ENCODE peak calls at places on chromosomes 2 and 18, in ten cellular contexts. One of them, this sample, is unnamed. For H3K4me1, the result is how much of the 10 kb centered on the place peaks cover.

GRCh38 chr2:150607471-150607870 is 120.0 kb upstream of the RND3 start:
- DNase-seq in left ventricle myocardium inferior: no peak
- DNase-seq in right cardiac atrium: no peak
- DNase-seq in neuronal stem cell: no peak
- DNase-seq in mesendoderm: no peak
- DNase-seq in H9: no peak
- DNase-seq in right lobe of liver: no peak
- DNase-seq in heart left ventricle: no peak
- DNase-seq in psoas muscle: no peak
- DNase-seq in HCT116: no peak
- DNase-seq in this sample: no peak

GRCh38 chr18:49021433-49022129 is 70.8 kb upstream of the SMAD7 start:
- DNase-seq in left ventricle myocardium inferior: peak
- DNase-seq in psoas muscle: peak
- DNase-seq in heart left ventricle: no peak
- DNase-seq in HCT116: peak
- DNase-seq in neuronal stem cell: no peak
- DNase-seq in mesendoderm: peak
- DNase-seq in right cardiac atrium: peak
- DNase-seq in right lobe of liver: no peak
- DNase-seq in H9: peak
- DNase-seq in this sample: peak

GRCh38 chr2:189258604-189259003 is 79.0 kb upstream of the COL5A2 start:
- DNase-seq in H9: no peak
- DNase-seq in right cardiac atrium: no peak
- DNase-seq in heart left ventricle: no peak
- DNase-seq in left ventricle myocardium inferior: no peak
- DNase-seq in neuronal stem cell: no peak
- DNase-seq in right lobe of liver: no peak
- DNase-seq in mesendoderm: no peak
- DNase-seq in HCT116: no peak
- DNase-seq in psoas muscle: no peak
- DNase-seq in this sample: no peak

GRCh38 chr2:94999431-94999883 is 26.1 kb upstream of the MAL start:
- DNase-seq in HCT116: no peak
- DNase-seq in psoas muscle: no peak
- DNase-seq in H9: peak
- DNase-seq in neuronal stem cell: no peak
- DNase-seq in right lobe of liver: no peak
- DNase-seq in heart left ventricle: no peak
- DNase-seq in left ventricle myocardium inferior: no peak
- DNase-seq in right cardiac atrium: no peak
- DNase-seq in mesendoderm: no peak
- DNase-seq in this sample: no peak

GRCh38 chr2:23574919-23575654 is 190.1 kb downstream of the KLHL29 start:
- DNase-seq in psoas muscle: no peak
- DNase-seq in right lobe of liver: no peak
- DNase-seq in heart left ventricle: no peak
- DNase-seq in right cardiac atrium: peak
- DNase-seq in HCT116: no peak
- DNase-seq in neuronal stem cell: no peak
- DNase-seq in left ventricle myocardium inferior: no peak
- DNase-seq in mesendoderm: peak
- DNase-seq in H9: peak
- DNase-seq in this sample: no peak

GRCh38 chr18:23133860-23134779 is 1.2 kb upstream of the CABLES1 start:
- DNase-seq in neuronal stem cell: no peak
- DNase-seq in HCT116: peak
- DNase-seq in right lobe of liver: peak
- DNase-seq in H9: peak
- DNase-seq in left ventricle myocardium inferior: no peak
- DNase-seq in right cardiac atrium: no peak
- DNase-seq in mesendoderm: peak
- DNase-seq in heart left ventricle: no peak
- DNase-seq in psoas muscle: no peak
- DNase-seq in this sample: peak

GRCh38 chr2:58866040-58866439 is 624.9 kb upstream of the FANCL start:
- DNase-seq in H9: peak
- DNase-seq in psoas muscle: no peak
- DNase-seq in left ventricle myocardium inferior: no peak
- DNase-seq in right lobe of liver: no peak
- DNase-seq in mesendoderm: peak
- DNase-seq in neuronal stem cell: peak
- DNase-seq in heart left ventricle: no peak
- DNase-seq in HCT116: no peak
- DNase-seq in right cardiac atrium: no peak
- DNase-seq in this sample: no peak

GRCh38 chr2:194769030-194769429 is 888.0 kb upstream of the SLC39A10 start:
- DNase-seq in HCT116: no peak
- DNase-seq in psoas muscle: no peak
- DNase-seq in mesendoderm: no peak
- DNase-seq in right lobe of liver: no peak
- DNase-seq in H9: no peak
- DNase-seq in left ventricle myocardium inferior: no peak
- DNase-seq in neuronal stem cell: no peak
- DNase-seq in heart left ventricle: no peak
- DNase-seq in right cardiac atrium: no peak
- DNase-seq in this sample: no peak

GRCh38 chr2:158321264-158321663 is 135.3 kb downstream of the CCDC148 start:
- DNase-seq in mesendoderm: no peak
- DNase-seq in heart left ventricle: no peak
- DNase-seq in H9: no peak
- DNase-seq in right lobe of liver: no peak
- DNase-seq in neuronal stem cell: no peak
- DNase-seq in left ventricle myocardium inferior: no peak
- DNase-seq in right cardiac atrium: no peak
- DNase-seq in psoas muscle: no peak
- DNase-seq in HCT116: peak
- DNase-seq in this sample: no peak

GRCh38 chr18:31555971-31556747 is 35.5 kb upstream of the TTR start:
- DNase-seq in psoas muscle: no peak
- DNase-seq in neuronal stem cell: peak
- DNase-seq in right cardiac atrium: no peak
- DNase-seq in mesendoderm: peak
- DNase-seq in heart left ventricle: peak
- DNase-seq in right lobe of liver: no peak
- DNase-seq in H9: no peak
- DNase-seq in HCT116: peak
- DNase-seq in left ventricle myocardium inferior: no peak
- DNase-seq in this sample: peak

GRCh38 chr18:63099026-63099840 is 220.3 kb downstream of the BCL2 start:
- DNase-seq in right lobe of liver: no peak
- DNase-seq in H9: no peak
- DNase-seq in right cardiac atrium: no peak
- DNase-seq in heart left ventricle: no peak
- DNase-seq in neuronal stem cell: no peak
- DNase-seq in mesendoderm: no peak
- DNase-seq in psoas muscle: no peak
- DNase-seq in left ventricle myocardium inferior: no peak
- DNase-seq in HCT116: no peak
- DNase-seq in this sample: peak

GRCh38 chr18:69518989-69519388 is 118.3 kb downstream of the DOK6 start:
- DNase-seq in left ventricle myocardium inferior: no peak
- DNase-seq in right cardiac atrium: no peak
- DNase-seq in neuronal stem cell: no peak
- DNase-seq in H9: no peak
- DNase-seq in mesendoderm: no peak
- DNase-seq in right lobe of liver: no peak
- DNase-seq in heart left ventricle: no peak
- DNase-seq in HCT116: no peak
- DNase-seq in psoas muscle: no peak
- DNase-seq in this sample: no peak

GRCh38 chr18:22106536-22107292 is 62.7 kb upstream of the GATA6 start:
- DNase-seq in right lobe of liver: no peak
- DNase-seq in heart left ventricle: no peak
- DNase-seq in psoas muscle: no peak
- DNase-seq in HCT116: no peak
- DNase-seq in right cardiac atrium: no peak
- DNase-seq in mesendoderm: peak
- DNase-seq in left ventricle myocardium inferior: no peak
- DNase-seq in neuronal stem cell: no peak
- DNase-seq in H9: no peak
- DNase-seq in this sample: no peak

GRCh38 chr2:227365833-227366232 is 13.3 kb downstream of the TM4SF20 start:
- DNase-seq in left ventricle myocardium inferior: no peak
- DNase-seq in neuronal stem cell: no peak
- DNase-seq in psoas muscle: no peak
- DNase-seq in HCT116: no peak
- DNase-seq in right cardiac atrium: no peak
- DNase-seq in mesendoderm: no peak
- DNase-seq in right lobe of liver: no peak
- DNase-seq in heart left ventricle: no peak
- DNase-seq in H9: no peak
- DNase-seq in this sample: no peak

GRCh38 chr18:5284808-5285207 is 10.7 kb downstream of the ZBTB14 start:
- DNase-seq in neuronal stem cell: no peak
- DNase-seq in HCT116: no peak
- DNase-seq in psoas muscle: no peak
- DNase-seq in heart left ventricle: no peak
- DNase-seq in right lobe of liver: no peak
- DNase-seq in left ventricle myocardium inferior: no peak
- DNase-seq in mesendoderm: no peak
- DNase-seq in H9: no peak
- DNase-seq in right cardiac atrium: peak
- DNase-seq in this sample: no peak

GRCh38 chr2:127633556-127634065 is 12.3 kb upstream of the GPR17 start:
- DNase-seq in right lobe of liver: no peak
- DNase-seq in neuronal stem cell: no peak
- DNase-seq in right cardiac atrium: no peak
- DNase-seq in psoas muscle: peak
- DNase-seq in H9: no peak
- DNase-seq in mesendoderm: peak
- DNase-seq in left ventricle myocardium inferior: no peak
- DNase-seq in HCT116: no peak
- DNase-seq in heart left ventricle: peak
- DNase-seq in this sample: no peak
- H3K4me1 ChIP-seq in right lobe of liver: under half
- H3K4me1 ChIP-seq in neuronal stem cell: under half
- H3K4me1 ChIP-seq in right cardiac atrium: under half
- H3K4me1 ChIP-seq in psoas muscle: under half
- H3K4me1 ChIP-seq in H9: under half
- H3K4me1 ChIP-seq in mesendoderm: under half
- H3K4me1 ChIP-seq in left ventricle myocardium inferior: half or more
- H3K4me1 ChIP-seq in HCT116: under half
- H3K4me1 ChIP-seq in heart left ventricle: half or more
- H3K4me1 ChIP-seq in this sample: under half

GRCh38 chr2:128769457-128770142 is 450.9 kb upstream of the HS6ST1 start:
- DNase-seq in psoas muscle: no peak
- DNase-seq in H9: no peak
- DNase-seq in neuronal stem cell: no peak
- DNase-seq in mesendoderm: no peak
- DNase-seq in HCT116: no peak
- DNase-seq in left ventricle myocardium inferior: no peak
- DNase-seq in right cardiac atrium: no peak
- DNase-seq in heart left ventricle: no peak
- DNase-seq in right lobe of liver: no peak
- DNase-seq in this sample: no peak
- H3K4me1 ChIP-seq in psoas muscle: under half
- H3K4me1 ChIP-seq in H9: under half
- H3K4me1 ChIP-seq in neuronal stem cell: under half
- H3K4me1 ChIP-seq in mesendoderm: under half
- H3K4me1 ChIP-seq in HCT116: under half
- H3K4me1 ChIP-seq in left ventricle myocardium inferior: under half
- H3K4me1 ChIP-seq in right cardiac atrium: under half
- H3K4me1 ChIP-seq in heart left ventricle: under half
- H3K4me1 ChIP-seq in right lobe of liver: under half
- H3K4me1 ChIP-seq in this sample: under half

GRCh38 chr2:96145028-96145939 is at the start of gene DUSP2:
- DNase-seq in mesendoderm: peak
- DNase-seq in neuronal stem cell: peak
- DNase-seq in HCT116: peak
- DNase-seq in psoas muscle: peak
- DNase-seq in heart left ventricle: peak
- DNase-seq in H9: peak
- DNase-seq in right cardiac atrium: peak
- DNase-seq in left ventricle myocardium inferior: peak
- DNase-seq in right lobe of liver: peak
- DNase-seq in this sample: peak
- H3K4me1 ChIP-seq in mesendoderm: under half
- H3K4me1 ChIP-seq in neuronal stem cell: under half
- H3K4me1 ChIP-seq in HCT116: half or more
- H3K4me1 ChIP-seq in psoas muscle: under half
- H3K4me1 ChIP-seq in heart left ventricle: half or more
- H3K4me1 ChIP-seq in H9: under half
- H3K4me1 ChIP-seq in right cardiac atrium: under half
- H3K4me1 ChIP-seq in left ventricle myocardium inferior: under half
- H3K4me1 ChIP-seq in right lobe of liver: under half
- H3K4me1 ChIP-seq in this sample: under half

GRCh38 chr2:151842830-151843668 is 14.8 kb upstream of the ARL5A start:
- DNase-seq in right lobe of liver: no peak
- DNase-seq in neuronal stem cell: no peak
- DNase-seq in left ventricle myocardium inferior: no peak
- DNase-seq in mesendoderm: no peak
- DNase-seq in psoas muscle: no peak
- DNase-seq in H9: no peak
- DNase-seq in HCT116: no peak
- DNase-seq in heart left ventricle: no peak
- DNase-seq in right cardiac atrium: no peak
- DNase-seq in this sample: no peak

GRCh38 chr2:151843669-151844017 is 15.4 kb upstream of the ARL5A start:
- DNase-seq in HCT116: no peak
- DNase-seq in right cardiac atrium: no peak
- DNase-seq in heart left ventricle: no peak
- DNase-seq in psoas muscle: no peak
- DNase-seq in H9: no peak
- DNase-seq in right lobe of liver: no peak
- DNase-seq in neuronal stem cell: no peak
- DNase-seq in left ventricle myocardium inferior: no peak
- DNase-seq in mesendoderm: no peak
- DNase-seq in this sample: no peak

GRCh38 chr2:151844217-151844896 is 16.1 kb upstream of the ARL5A start:
- DNase-seq in heart left ventricle: no peak
- DNase-seq in neuronal stem cell: no peak
- DNase-seq in HCT116: no peak
- DNase-seq in left ventricle myocardium inferior: no peak
- DNase-seq in psoas muscle: no peak
- DNase-seq in right lobe of liver: no peak
- DNase-seq in mesendoderm: no peak
- DNase-seq in H9: no peak
- DNase-seq in right cardiac atrium: no peak
- DNase-seq in this sample: no peak

GRCh38 chr2:151845481-151845880 is 17.3 kb upstream of the ARL5A start:
- DNase-seq in right cardiac atrium: no peak
- DNase-seq in heart left ventricle: no peak
- DNase-seq in HCT116: no peak
- DNase-seq in mesendoderm: no peak
- DNase-seq in neuronal stem cell: no peak
- DNase-seq in psoas muscle: no peak
- DNase-seq in H9: no peak
- DNase-seq in left ventricle myocardium inferior: no peak
- DNase-seq in right lobe of liver: no peak
- DNase-seq in this sample: no peak

DNA sequence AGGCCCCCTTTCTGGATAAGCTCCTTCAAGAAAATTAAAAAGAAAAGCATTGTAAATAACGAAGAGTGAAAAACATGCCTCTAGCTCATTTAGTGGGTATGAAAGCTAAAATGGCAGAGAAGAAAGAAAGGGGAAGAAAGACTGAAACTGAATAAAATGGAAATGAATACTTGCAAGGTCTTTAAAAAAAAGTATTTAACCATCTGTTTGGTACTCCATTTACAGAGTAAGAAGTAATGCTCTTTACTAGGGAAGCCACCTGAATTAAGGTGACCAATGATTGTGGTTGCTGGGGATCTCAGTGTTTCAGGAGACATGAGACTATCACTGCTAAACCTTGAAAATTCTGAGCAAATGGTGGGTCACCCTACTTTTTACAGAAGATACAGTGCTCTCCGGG is 17.7 kb upstream of the ARL5A start:
- DNase-seq in heart left ventricle: no peak
- DNase-seq in right lobe of liver: no peak
- DNase-seq in mesendoderm: no peak
- DNase-seq in psoas muscle: no peak
- DNase-seq in HCT116: no peak
- DNase-seq in H9: no peak
- DNase-seq in right cardiac atrium: no peak
- DNase-seq in neuronal stem cell: no peak
- DNase-seq in left ventricle myocardium inferior: no peak
- DNase-seq in this sample: no peak
- H3K4me1 ChIP-seq in heart left ventricle: under half
- H3K4me1 ChIP-seq in right lobe of liver: under half
- H3K4me1 ChIP-seq in mesendoderm: under half
- H3K4me1 ChIP-seq in psoas muscle: under half
- H3K4me1 ChIP-seq in HCT116: under half
- H3K4me1 ChIP-seq in H9: under half
- H3K4me1 ChIP-seq in right cardiac atrium: under half
- H3K4me1 ChIP-seq in neuronal stem cell: under half
- H3K4me1 ChIP-seq in left ventricle myocardium inferior: under half
- H3K4me1 ChIP-seq in this sample: under half

This sample was measured in mucosa of descending colon.